ENCODE peak calls at places on chromosomes 5 and 9, in four cellular contexts. A is heart left ventricle, F is pancreas, H is lower lobe of right lung. W is an unnamed sample. For H3K9me3, the result is how much of the 10 kb centered on the place peaks cover.

GRCh38 chr5:133816791-133817190 is 151.6 kb downstream of the C5orf15 start:
- DNase-seq in F (no peak), A (no peak), H (no peak), W (no peak)

GRCh38 chr5:10921176-10921575 is 160.1 kb upstream of the DAP start:
- DNase-seq in A (no peak), F (no peak), H (no peak), W (no peak)

GRCh38 chr9:98808879-98809278 is 1.4 kb downstream of the GALNT12 start:
- DNase-seq in H (no peak), A (no peak), F (no peak), W (no peak)

GRCh38 chr5:154365823-154366222 is 80.0 kb upstream of the SAP30L start:
- DNase-seq in H (no peak), F (no peak), A (no peak), W (no peak)

GRCh38 chr9:7304596-7304995 is 495.0 kb downstream of the DMAC1 start:
- DNase-seq in H (no peak), A (no peak), F (no peak), W (no peak)

GRCh38 chr9:123382659-123383511 is 26.9 kb downstream of the CRB2 start:
- DNase-seq in A (no peak), H (no peak), F (no peak), W (no peak)

GRCh38 chr5:71816307-71816706 is 97.2 kb downstream of the CARTPT start:
- DNase-seq in A (no peak), H (no peak), F (no peak), W (no peak)

GRCh38 chr5:140822281-140822629 is 842 bp downstream of the PCDHA5 start:
- DNase-seq in A (no peak), F (no peak), H (no peak), W (no peak)

GRCh38 chr5:172800088-172800551 is 29.1 kb upstream of the DUSP1 start:
- DNase-seq in A (peak), F (peak), H (peak), W (no peak)

DNA sequence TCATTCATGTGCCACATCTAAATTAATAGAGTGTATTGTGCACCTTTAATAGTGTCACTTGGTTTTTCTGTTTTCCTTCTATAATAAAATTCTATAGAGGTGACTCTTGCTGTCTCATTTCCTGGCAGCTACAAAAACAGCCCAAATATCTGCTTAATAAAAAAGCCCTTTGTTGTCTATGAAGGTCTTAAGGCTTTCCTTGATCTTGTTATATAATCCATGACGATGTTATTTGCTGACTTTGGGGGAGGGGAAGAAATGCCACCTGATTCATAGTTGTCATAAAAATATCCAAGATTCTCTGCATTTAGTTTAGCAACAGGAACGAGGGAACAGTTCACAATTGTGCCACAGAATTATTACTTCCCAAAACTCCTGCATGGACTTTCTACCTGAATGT is 31.3 kb downstream of the CPEB4 start:
- DNase-seq in A (no peak), H (no peak), F (no peak), W (no peak)
- H3K4me3 ChIP-seq in A (peak), H (no peak), F (no peak), W (no peak)

GRCh38 chr5:13632676-13633075 is 311.8 kb downstream of the DNAH5 start:
- DNase-seq in H (no peak), F (no peak), A (no peak), W (no peak)
- H3K9me3 ChIP-seq in H (under half), F (under half), A (under half), W (under half)

GRCh38 chr9:13020706-13021105 is 245.9 kb downstream of the LURAP1L start:
- DNase-seq in H (no peak), A (no peak), F (no peak), W (no peak)
- H3K4me3 ChIP-seq in H (no peak), A (no peak), F (no peak), W (no peak)

GRCh38 chr9:93988056-93988455 is 32.9 kb upstream of the BARX1 start:
- DNase-seq in H (no peak), A (no peak), F (no peak), W (no peak)
- H3K9me3 ChIP-seq in H (under half), A (under half), F (under half), W (under half)

DNA sequence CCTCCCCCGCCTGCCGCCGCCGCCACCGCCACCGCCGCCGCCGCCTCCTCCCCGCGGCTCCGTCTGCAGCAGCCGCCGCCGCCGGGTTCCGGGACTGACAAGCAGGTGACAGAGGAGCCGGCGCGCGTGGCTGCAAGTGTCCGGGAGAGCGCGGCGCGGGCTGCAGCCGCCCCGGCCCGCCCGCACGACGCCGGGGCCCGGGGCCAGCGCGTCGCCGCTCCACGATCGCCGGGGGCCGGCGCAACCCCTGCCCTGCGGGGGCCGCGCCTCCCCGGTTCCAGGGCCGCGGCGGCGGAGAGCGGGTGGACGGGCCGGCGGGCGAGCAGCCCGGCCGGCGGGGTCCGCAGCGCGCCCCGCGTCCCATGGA is 343 bp downstream of the LMX1B start:
- DNase-seq in A (no peak), H (no peak), F (no peak), W (peak)
- H3K4me3 ChIP-seq in A (peak), H (no peak), F (no peak), W (peak)

GRCh38 chr5:179454354-179454753 is 96.0 kb upstream of the RUFY1 start:
- DNase-seq in F (no peak), H (no peak), A (no peak), W (no peak)

GRCh38 chr5:179451813-179452196 is 98.5 kb upstream of the RUFY1 start:
- DNase-seq in F (no peak), H (no peak), A (no peak), W (no peak)

GRCh38 chr5:179451099-179451812 is 99.1 kb upstream of the RUFY1 start:
- DNase-seq in F (no peak), H (no peak), A (no peak), W (no peak)

GRCh38 chr5:179453616-179454015 is 96.7 kb upstream of the RUFY1 start:
- DNase-seq in F (no peak), A (no peak), H (no peak), W (no peak)

DNA sequence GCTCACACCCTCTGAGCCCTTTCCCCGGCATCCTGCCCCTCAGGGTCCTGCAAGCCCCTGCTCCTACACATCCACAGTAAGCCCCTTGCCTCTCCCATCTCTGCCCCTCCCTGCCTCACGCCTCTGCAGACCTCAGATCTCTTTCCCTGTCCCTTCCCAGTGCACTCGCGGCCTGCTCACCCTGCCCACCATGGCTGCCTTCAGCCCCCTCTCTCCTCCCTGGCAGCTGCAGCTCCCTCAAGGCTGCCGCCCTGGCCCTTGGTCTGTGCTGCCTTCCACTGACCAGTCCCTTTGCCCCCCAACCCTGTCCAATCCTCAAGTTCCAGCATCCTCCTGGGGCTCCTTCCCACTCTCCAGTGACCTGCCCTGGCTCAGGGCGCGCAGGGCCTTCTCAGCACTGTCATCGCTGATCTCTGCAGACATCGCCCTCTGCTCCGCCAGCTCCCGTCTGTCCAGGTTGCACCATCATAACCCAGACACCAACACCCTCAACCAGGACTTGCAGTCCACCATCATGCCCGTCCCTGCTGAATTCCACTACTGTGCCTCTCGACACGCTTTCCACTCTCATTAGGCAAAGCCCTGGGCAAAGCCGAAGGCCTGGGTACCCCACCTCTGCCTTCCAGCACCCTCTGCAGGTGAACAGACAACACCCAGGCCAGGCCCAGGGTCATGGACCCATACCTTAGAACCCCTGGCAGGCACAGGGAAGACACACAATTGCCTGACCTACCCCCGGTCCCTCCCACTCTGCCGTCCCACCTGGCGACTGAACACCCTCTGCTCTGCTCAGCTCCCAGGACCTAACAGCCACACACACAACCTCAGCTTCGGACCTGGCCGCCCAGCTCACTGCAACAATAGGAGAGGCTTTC is 97.8 kb upstream of the RUFY1 start:
- DNase-seq in F (no peak), A (no peak), H (no peak), W (no peak)
- H3K9me3 ChIP-seq in F (under half), A (under half), H (under half), W (under half)

GRCh38 chr9:35510745-35511428 is 21.0 kb downstream of the RUSC2 start:
- DNase-seq in H (no peak), F (no peak), A (peak), W (peak)

GRCh38 chr9:35508069-35508468 is 18.2 kb downstream of the RUSC2 start:
- DNase-seq in F (no peak), H (no peak), A (no peak), W (no peak)

GRCh38 chr9:35506359-35506758 is 16.4 kb downstream of the RUSC2 start:
- DNase-seq in F (no peak), H (no peak), A (no peak), W (no peak)

GRCh38 chr9:35511453-35511852 is 21.5 kb downstream of the RUSC2 start:
- DNase-seq in F (no peak), H (no peak), A (no peak), W (no peak)

GRCh38 chr9:35510366-35510744 is 20.4 kb downstream of the RUSC2 start:
- DNase-seq in A (no peak), F (no peak), H (no peak), W (no peak)
- H3K4me3 ChIP-seq in A (no peak), F (no peak), H (no peak), W (no peak)

DNA sequence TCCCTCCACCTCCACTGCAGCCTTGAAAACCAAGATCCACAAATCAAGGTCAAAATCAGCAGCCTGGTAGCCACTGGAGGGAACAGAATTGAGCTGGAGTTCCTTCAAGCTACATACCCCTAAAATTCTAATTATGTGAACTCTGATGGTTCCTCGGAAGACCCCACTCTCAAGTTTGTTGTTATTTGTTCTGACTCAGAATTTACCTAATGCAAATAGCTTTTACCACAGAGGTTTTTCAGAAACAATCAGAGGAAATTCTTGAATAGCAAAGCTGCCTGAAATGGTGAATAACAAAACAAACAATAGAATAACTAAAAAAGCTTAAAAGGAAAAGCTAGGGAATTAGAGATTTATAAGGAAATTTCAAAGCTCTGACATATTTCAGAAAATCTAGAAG is 220.0 kb downstream of the CDH18 start:
- DNase-seq in H (no peak), F (no peak), A (no peak), W (no peak)
- H3K9me3 ChIP-seq in H (under half), F (under half), A (under half), W (under half)